ENCODE peak calls at places on chromosome 21, in six cellular contexts. One of them, this sample, is unnamed.

GRCh38 chr21:32083175-32083574 is 195.7 kb downstream of the MIS18A start:
- DNase-seq in HepG2: no peak
- DNase-seq in ovary: no peak
- DNase-seq in stomach: no peak
- DNase-seq in A549: no peak
- DNase-seq in K562: no peak
- DNase-seq in this sample: no peak

GRCh38 chr21:15729346-15729673 is 472 bp upstream of the USP25 start:
- DNase-seq in ovary: no peak
- DNase-seq in K562: no peak
- DNase-seq in stomach: no peak
- DNase-seq in HepG2: no peak
- DNase-seq in A549: no peak
- DNase-seq in this sample: no peak

GRCh38 chr21:46065215-46065992 is 32.5 kb upstream of the COL6A2 start:
- DNase-seq in A549: no peak
- DNase-seq in K562: no peak
- DNase-seq in ovary: peak; percentile 73
- DNase-seq in HepG2: no peak
- DNase-seq in stomach: no peak
- DNase-seq in this sample: no peak

GRCh38 chr21:40707271-40707670 is 139.7 kb downstream of the DSCAM start:
- DNase-seq in stomach: no peak
- DNase-seq in K562: no peak
- DNase-seq in HepG2: no peak
- DNase-seq in ovary: no peak
- DNase-seq in A549: no peak
- DNase-seq in this sample: no peak

GRCh38 chr21:36647279-36648093 is 51.4 kb upstream of the SIM2 start:
- DNase-seq in ovary: no peak
- DNase-seq in A549: peak; percentile 21
- DNase-seq in HepG2: peak; percentile 68
- DNase-seq in K562: no peak
- DNase-seq in stomach: peak; percentile 47
- DNase-seq in this sample: no peak

GRCh38 chr21:37627074-37627473 is 260.5 kb downstream of the DYRK1A start:
- DNase-seq in stomach: peak; percentile 28
- DNase-seq in A549: no peak
- DNase-seq in HepG2: no peak
- DNase-seq in ovary: no peak
- DNase-seq in K562: no peak
- DNase-seq in this sample: no peak

GRCh38 chr21:15826147-15826780 is 96.5 kb downstream of the USP25 start:
- DNase-seq in K562: peak; percentile 44
- DNase-seq in stomach: no peak
- DNase-seq in ovary: no peak
- DNase-seq in A549: peak; percentile 21
- DNase-seq in HepG2: peak; percentile 72
- DNase-seq in this sample: no peak

GRCh38 chr21:27275294-27275927 is 308.5 kb upstream of the ADAMTS5 start:
- DNase-seq in HepG2: no peak
- DNase-seq in K562: no peak
- DNase-seq in stomach: no peak
- DNase-seq in A549: no peak
- DNase-seq in ovary: no peak
- DNase-seq in this sample: no peak

GRCh38 chr21:45442276-45442675 is 37.3 kb downstream of the COL18A1 start:
- DNase-seq in ovary: peak; percentile 35
- DNase-seq in stomach: no peak
- DNase-seq in HepG2: no peak
- DNase-seq in A549: no peak
- DNase-seq in K562: no peak
- DNase-seq in this sample: no peak

GRCh38 chr21:32604484-32604883 is 7.7 kb downstream of the CFAP298 start:
- DNase-seq in A549: no peak
- DNase-seq in K562: no peak
- DNase-seq in HepG2: no peak
- DNase-seq in ovary: no peak
- DNase-seq in stomach: no peak
- DNase-seq in this sample: no peak

GRCh38 chr21:39763282-39763970 is 18.4 kb downstream of the IGSF5 start:
- DNase-seq in HepG2: no peak
- DNase-seq in A549: no peak
- DNase-seq in ovary: peak; percentile 73
- DNase-seq in stomach: no peak
- DNase-seq in K562: no peak
- DNase-seq in this sample: no peak

GRCh38 chr21:35825954-35826353 is 234.4 kb downstream of the SETD4 start:
- DNase-seq in stomach: no peak
- DNase-seq in A549: no peak
- DNase-seq in K562: no peak
- DNase-seq in ovary: no peak
- DNase-seq in HepG2: no peak
- DNase-seq in this sample: no peak

GRCh38 chr21:14879458-14879857 is 185.3 kb downstream of the NRIP1 start:
- DNase-seq in K562: no peak
- DNase-seq in stomach: no peak
- DNase-seq in A549: no peak
- DNase-seq in ovary: no peak
- DNase-seq in HepG2: peak; percentile 43
- DNase-seq in this sample: no peak

GRCh38 chr21:46159390-46159789 is 4.0 kb upstream of the FTCD start:
- DNase-seq in K562: no peak
- DNase-seq in ovary: peak; percentile 20
- DNase-seq in HepG2: no peak
- DNase-seq in A549: no peak
- DNase-seq in stomach: peak; percentile 17
- DNase-seq in this sample: no peak

GRCh38 chr21:33109574-33110339 is 39.8 kb downstream of the OLIG1 start:
- DNase-seq in HepG2: no peak
- DNase-seq in K562: no peak
- DNase-seq in stomach: no peak
- DNase-seq in A549: no peak
- DNase-seq in ovary: no peak
- DNase-seq in this sample: no peak

GRCh38 chr21:30986966-30987365 is 51.3 kb downstream of the KRTAP19-8 start:
- DNase-seq in ovary: no peak
- DNase-seq in A549: no peak
- DNase-seq in K562: no peak
- DNase-seq in HepG2: no peak
- DNase-seq in stomach: no peak
- DNase-seq in this sample: no peak

GRCh38 chr21:39670741-39671140 is 58.0 kb downstream of the B3GALT5 start:
- DNase-seq in A549: no peak
- DNase-seq in ovary: no peak
- DNase-seq in HepG2: no peak
- DNase-seq in stomach: no peak
- DNase-seq in K562: no peak
- DNase-seq in this sample: no peak

GRCh38 chr21:33265664-33266049 is 510 bp upstream of the IL10RB start:
- DNase-seq in stomach: peak; percentile 44
- DNase-seq in A549: no peak
- DNase-seq in K562: peak; percentile 30
- DNase-seq in HepG2: no peak
- DNase-seq in ovary: no peak
- DNase-seq in this sample: no peak

GRCh38 chr21:39153373-39153772 is 29.9 kb downstream of the PSMG1 start:
- DNase-seq in K562: peak; percentile 56
- DNase-seq in HepG2: no peak
- DNase-seq in A549: no peak
- DNase-seq in ovary: no peak
- DNase-seq in stomach: no peak
- DNase-seq in this sample: no peak

GRCh38 chr21:31248598-31248997 is 95.5 kb downstream of the TIAM1 start:
- DNase-seq in HepG2: no peak
- DNase-seq in stomach: no peak
- DNase-seq in ovary: no peak
- DNase-seq in A549: no peak
- DNase-seq in K562: no peak
- DNase-seq in this sample: no peak

GRCh38 chr21:31220567-31220966 is 123.5 kb downstream of the TIAM1 start:
- DNase-seq in ovary: no peak
- DNase-seq in A549: no peak
- DNase-seq in HepG2: peak; percentile 57
- DNase-seq in K562: no peak
- DNase-seq in stomach: no peak
- DNase-seq in this sample: no peak

GRCh38 chr21:36694041-36694515 is 4.8 kb upstream of the SIM2 start:
- DNase-seq in HepG2: no peak
- DNase-seq in K562: no peak
- DNase-seq in A549: no peak
- DNase-seq in ovary: no peak
- DNase-seq in stomach: no peak
- DNase-seq in this sample: no peak

GRCh38 chr21:38965241-38965640 is 159.5 kb downstream of the ETS2 start:
- DNase-seq in ovary: no peak
- DNase-seq in HepG2: peak; percentile 79
- DNase-seq in K562: no peak
- DNase-seq in A549: no peak
- DNase-seq in stomach: no peak
- DNase-seq in this sample: no peak

GRCh38 chr21:32182449-32182848 is 96.4 kb downstream of the MIS18A start:
- DNase-seq in ovary: no peak
- DNase-seq in stomach: no peak
- DNase-seq in K562: no peak
- DNase-seq in A549: no peak
- DNase-seq in HepG2: no peak
- DNase-seq in this sample: no peak

GRCh38 chr21:15206514-15206913 is 141.7 kb upstream of the NRIP1 start:
- DNase-seq in HepG2: no peak
- DNase-seq in K562: no peak
- DNase-seq in stomach: no peak
- DNase-seq in ovary: no peak
- DNase-seq in A549: no peak
- DNase-seq in this sample: no peak

GRCh38 chr21:37009740-37010341 is 3.3 kb downstream of the RIPPLY3 start:
- DNase-seq in A549: peak; percentile 77
- DNase-seq in stomach: peak; percentile 89
- DNase-seq in K562: peak; percentile 91
- DNase-seq in ovary: peak; percentile 84
- DNase-seq in HepG2: peak; percentile 83
- DNase-seq in this sample: peak; percentile 51

GRCh38 chr21:21897275-21897883 is 899.2 kb downstream of the NCAM2 start:
- DNase-seq in ovary: no peak
- DNase-seq in K562: no peak
- DNase-seq in stomach: no peak
- DNase-seq in HepG2: no peak
- DNase-seq in A549: no peak
- DNase-seq in this sample: no peak

GRCh38 chr21:40386301-40386911 is 460.6 kb downstream of the DSCAM start:
- DNase-seq in stomach: peak; percentile 70
- DNase-seq in ovary: no peak
- DNase-seq in HepG2: no peak
- DNase-seq in A549: peak; percentile 3
- DNase-seq in K562: peak; percentile 36
- DNase-seq in this sample: peak; percentile 23

GRCh38 chr21:32335601-32336575 is 37.2 kb downstream of the MRAP start:
- DNase-seq in K562: no peak
- DNase-seq in stomach: no peak
- DNase-seq in A549: no peak
- DNase-seq in ovary: no peak
- DNase-seq in HepG2: no peak
- DNase-seq in this sample: no peak

GRCh38 chr21:14356771-14357170 is 26.2 kb downstream of the HSPA13 start:
- DNase-seq in A549: no peak
- DNase-seq in stomach: no peak
- DNase-seq in ovary: no peak
- DNase-seq in K562: no peak
- DNase-seq in HepG2: no peak
- DNase-seq in this sample: no peak

GRCh38 chr21:38631171-38631570 is 132.9 kb upstream of the ERG start:
- DNase-seq in ovary: no peak
- DNase-seq in K562: no peak
- DNase-seq in A549: no peak
- DNase-seq in stomach: no peak
- DNase-seq in HepG2: no peak
- DNase-seq in this sample: no peak

GRCh38 chr21:33069994-33070811 is at the start of gene OLIG1:
- DNase-seq in HepG2: no peak
- DNase-seq in stomach: peak; percentile 35
- DNase-seq in A549: peak; percentile 55
- DNase-seq in K562: no peak
- DNase-seq in ovary: peak; percentile 43
- DNase-seq in this sample: no peak

GRCh38 chr21:43600642-43601397 is 58.5 kb downstream of the HSF2BP start:
- DNase-seq in ovary: no peak
- DNase-seq in stomach: no peak
- DNase-seq in K562: no peak
- DNase-seq in A549: no peak
- DNase-seq in HepG2: no peak
- DNase-seq in this sample: no peak
- H3K4me1 ChIP-seq in ovary: no peaks in the 10 kb centered on the region
- H3K4me1 ChIP-seq in stomach: no peaks in the 10 kb centered on the region
- H3K4me1 ChIP-seq in K562: no peaks in the 10 kb centered on the region
- H3K4me1 ChIP-seq in A549: peaks cover 74% of the 10 kb centered on the region
- H3K4me1 ChIP-seq in HepG2: peaks cover 35% of the 10 kb centered on the region
- H3K4me1 ChIP-seq in this sample: peaks cover 10% of the 10 kb centered on the region

DNA sequence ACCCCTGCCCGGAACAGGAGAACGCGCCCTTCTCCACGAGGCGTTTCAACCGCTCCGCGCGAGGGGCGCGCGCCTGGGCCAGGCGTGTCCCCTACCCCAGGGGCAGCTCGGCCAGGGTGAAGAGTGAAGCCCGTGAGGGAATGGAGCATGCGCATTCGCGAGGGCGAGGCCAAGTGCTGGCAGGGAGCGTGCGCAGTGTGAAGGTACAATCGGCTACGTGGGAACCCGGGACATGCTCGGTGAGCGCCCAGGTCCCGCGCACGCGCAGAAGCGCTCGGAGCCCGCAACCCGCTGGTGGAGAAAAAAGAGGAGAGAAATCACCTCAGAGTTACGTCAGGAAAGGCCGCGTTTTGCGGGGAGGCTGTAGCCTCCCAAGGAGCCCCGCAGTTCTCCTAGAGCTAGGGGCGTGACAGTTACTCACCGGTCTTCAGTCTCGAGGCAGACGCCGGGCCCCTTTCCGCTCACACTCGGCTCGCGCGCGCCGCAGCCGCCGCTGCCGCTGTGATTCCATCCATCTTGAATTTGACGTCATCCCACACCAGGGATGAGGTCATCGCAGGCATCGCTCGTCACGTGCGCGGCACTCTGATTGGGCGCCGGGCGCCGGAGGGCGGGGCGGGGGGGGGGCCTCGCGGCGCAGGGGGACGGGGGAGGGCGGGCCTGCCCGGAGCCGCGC is at the start of gene ZBTB21:
- DNase-seq in ovary: peak; percentile 99
- DNase-seq in HepG2: peak; percentile 96
- DNase-seq in A549: peak; percentile 79
- DNase-seq in K562: peak; percentile 98
- DNase-seq in stomach: peak; percentile 99
- DNase-seq in this sample: peak; percentile 96
- TF ChIP-seq EP300 in ovary: peak; percentile 73
- TF ChIP-seq EP300 in HepG2: no peak
- TF ChIP-seq EP300 in A549: no peak
- TF ChIP-seq EP300 in K562: no peak
- TF ChIP-seq EP300 in stomach: no peak
- TF ChIP-seq EP300 in this sample: peak; percentile 94

GRCh38 chr21:29075706-29076447 is 2.4 kb upstream of the CCT8 start:
- DNase-seq in HepG2: no peak
- DNase-seq in stomach: no peak
- DNase-seq in K562: no peak
- DNase-seq in ovary: no peak
- DNase-seq in A549: no peak
- DNase-seq in this sample: no peak
- H3K4me1 ChIP-seq in HepG2: peaks cover 51% of the 10 kb centered on the region
- H3K4me1 ChIP-seq in stomach: peaks cover 28% of the 10 kb centered on the region
- H3K4me1 ChIP-seq in K562: peaks cover 6% of the 10 kb centered on the region
- H3K4me1 ChIP-seq in ovary: peaks cover 9% of the 10 kb centered on the region
- H3K4me1 ChIP-seq in A549: peaks cover 12% of the 10 kb centered on the region
- H3K4me1 ChIP-seq in this sample: peaks cover 18% of the 10 kb centered on the region

GRCh38 chr21:34526618-34527290 is 14.7 kb upstream of the KCNE1 start:
- DNase-seq in ovary: peak; percentile 62
- DNase-seq in stomach: peak; percentile 77
- DNase-seq in A549: peak; percentile 78
- DNase-seq in HepG2: peak; percentile 96
- DNase-seq in K562: no peak
- DNase-seq in this sample: peak; percentile 76
- TF ChIP-seq EP300 in ovary: peak; percentile 88
- TF ChIP-seq EP300 in stomach: peak; percentile 85
- TF ChIP-seq EP300 in A549: no peak
- TF ChIP-seq EP300 in HepG2: peak; percentile 27
- TF ChIP-seq EP300 in K562: no peak
- TF ChIP-seq EP300 in this sample: peak; percentile 96

This sample was measured in tibial nerve.